ENCODE peak calls at places on chromosomes 12 and 14, in five cellular contexts. T is AG10803, G is mesothelial cell of epicardium, Y is COR-L47, Z is NCI-H2081. O is an unnamed sample.
A peak's percentile ranks its signal among the peaks of the same experiment; 100 is the strongest.

GRCh38 chr14:52553671-52554575 is 1.3 kb downstream of the GPR137C start:
- DNase-seq in T (peak; percentile 77), G (peak; percentile 93), Y (peak; percentile 78), Z (peak; percentile 87), O (peak; percentile 39)

GRCh38 chr12:114245555-114245954 is 160.4 kb downstream of the TBX5 start:
- DNase-seq in T (peak; percentile 18), G (no peak), Y (no peak), Z (no peak), O (no peak)

GRCh38 chr12:113918306-113918705 is 47.8 kb downstream of the RBM19 start:
- DNase-seq in T (no peak), G (no peak), Y (no peak), Z (no peak), O (no peak)

GRCh38 chr12:203074-203461 is 10.9 kb downstream of the SLC6A12 start:
- DNase-seq in T (no peak), G (no peak), Y (no peak), Z (no peak), O (no peak)

GRCh38 chr12:130593056-130593455 is 123.0 kb downstream of the RIMBP2 start:
- DNase-seq in T (no peak), G (no peak), Y (no peak), Z (no peak), O (no peak)

GRCh38 chr12:51949342-51950030 is 2.0 kb upstream of the ACVR1B start:
- DNase-seq in T (peak; percentile 59), G (no peak), Y (no peak), Z (no peak), O (no peak)

GRCh38 chr12:46299846-46300245 is 31.0 kb upstream of the SLC38A1 start:
- DNase-seq in T (no peak), G (no peak), Y (no peak), Z (peak; percentile 54), O (no peak)

GRCh38 chr14:33249361-33249760 is 310.7 kb downstream of the NPAS3 start:
- DNase-seq in T (no peak), G (no peak), Y (no peak), Z (no peak), O (no peak)

GRCh38 chr14:24392327-24393098 is 6.3 kb upstream of the NYNRIN start:
- DNase-seq in T (peak; percentile 42), G (no peak), Y (no peak), Z (no peak), O (no peak)

GRCh38 chr12:76032043-76032981 is 736 bp upstream of the PHLDA1 start:
- DNase-seq in T (peak; percentile 67), G (no peak), Y (no peak), Z (no peak), O (no peak)

GRCh38 chr12:68899251-68899771 is 33.7 kb downstream of the CPM start:
- DNase-seq in T (peak; percentile 98), G (no peak), Y (peak; percentile 7), Z (no peak), O (no peak)

GRCh38 chr12:29225834-29226233 is 76.8 kb downstream of the FAR2 start:
- DNase-seq in T (no peak), G (no peak), Y (no peak), Z (no peak), O (no peak)

GRCh38 chr12:5586201-5586600 is 154.3 kb downstream of the NTF3 start:
- DNase-seq in T (peak; percentile 75), G (no peak), Y (no peak), Z (no peak), O (no peak)

GRCh38 chr12:116784238-116784612 is 46.1 kb downstream of the RNFT2 start:
- DNase-seq in T (no peak), G (no peak), Y (no peak), Z (no peak), O (no peak)

GRCh38 chr12:123822804-123823203 is 60.7 kb downstream of the DNAH10 start:
- DNase-seq in T (no peak), G (no peak), Y (no peak), Z (no peak), O (no peak)

GRCh38 chr12:71268598-71268997 is 110.8 kb upstream of the TSPAN8 start:
- DNase-seq in T (no peak), G (no peak), Y (no peak), Z (no peak), O (no peak)

GRCh38 chr12:561116-561705 is 101.5 kb downstream of the B4GALNT3 start:
- DNase-seq in T (no peak), G (no peak), Y (no peak), Z (no peak), O (no peak)

GRCh38 chr12:120093592-120094355 is 22.8 kb downstream of the RAB35 start:
- DNase-seq in T (no peak), G (no peak), Y (no peak), Z (no peak), O (no peak)

GRCh38 chr14:100529561-100530031 is 57.6 kb downstream of the BEGAIN start:
- DNase-seq in T (no peak), G (no peak), Y (no peak), Z (no peak), O (peak; percentile 7)

GRCh38 chr14:94897583-94897982 is 127.7 kb upstream of the GSC start:
- DNase-seq in T (no peak), G (no peak), Y (no peak), Z (no peak), O (no peak)

GRCh38 chr14:100339757-100340453 is 16.8 kb downstream of the SLC25A47 start:
- DNase-seq in T (no peak), G (no peak), Y (no peak), Z (no peak), O (no peak)

GRCh38 chr12:34404377-34405285 is 382.3 kb downstream of the ALG10 start:
- DNase-seq in T (no peak), G (peak; percentile 3), Y (no peak), Z (no peak), O (peak; percentile 9)